ENCODE peak calls at places on chromosomes 3 and 15, in six cellular contexts. One of them, this sample, is unnamed.
A peak's percentile ranks its signal among the peaks of the same experiment; 100 is the strongest.

GRCh38 chr15:92601940-92602593 is 53.5 kb downstream of the FAM174B start:
- DNase-seq in suprapubic skin: peak; percentile 35
- DNase-seq in endothelial cell of umbilical vein: no peak
- DNase-seq in sigmoid colon: no peak
- DNase-seq in IMR-90: no peak
- DNase-seq in uterus: no peak
- DNase-seq in this sample: no peak

GRCh38 chr15:76200083-76200465 is 111.2 kb downstream of the ETFA start:
- DNase-seq in uterus: no peak
- DNase-seq in endothelial cell of umbilical vein: no peak
- DNase-seq in IMR-90: no peak
- DNase-seq in sigmoid colon: peak; percentile 56
- DNase-seq in suprapubic skin: peak; percentile 35
- DNase-seq in this sample: no peak

GRCh38 chr3:189142527-189142926 is 29.2 kb upstream of the TPRG1 start:
- DNase-seq in uterus: no peak
- DNase-seq in endothelial cell of umbilical vein: no peak
- DNase-seq in sigmoid colon: no peak
- DNase-seq in IMR-90: no peak
- DNase-seq in suprapubic skin: no peak
- DNase-seq in this sample: no peak

GRCh38 chr15:83065431-83065830 is 1.6 kb downstream of the BTBD1 start:
- DNase-seq in sigmoid colon: no peak
- DNase-seq in suprapubic skin: no peak
- DNase-seq in uterus: no peak
- DNase-seq in IMR-90: no peak
- DNase-seq in endothelial cell of umbilical vein: peak; percentile 45
- DNase-seq in this sample: no peak

GRCh38 chr3:15345608-15346137 is 13.3 kb upstream of the SH3BP5 start:
- DNase-seq in sigmoid colon: peak; percentile 48
- DNase-seq in suprapubic skin: no peak
- DNase-seq in endothelial cell of umbilical vein: no peak
- DNase-seq in IMR-90: no peak
- DNase-seq in uterus: no peak
- DNase-seq in this sample: no peak

GRCh38 chr3:107412376-107412775 is 35.1 kb downstream of the CCDC54 start:
- DNase-seq in sigmoid colon: peak; percentile 63
- DNase-seq in IMR-90: peak; percentile 49
- DNase-seq in suprapubic skin: no peak
- DNase-seq in endothelial cell of umbilical vein: no peak
- DNase-seq in uterus: peak; percentile 20
- DNase-seq in this sample: no peak

GRCh38 chr15:95558131-95558530 is 772.4 kb upstream of the NR2F2 start:
- DNase-seq in IMR-90: peak; percentile 39
- DNase-seq in endothelial cell of umbilical vein: peak; percentile 70
- DNase-seq in sigmoid colon: no peak
- DNase-seq in suprapubic skin: no peak
- DNase-seq in uterus: no peak
- DNase-seq in this sample: no peak

GRCh38 chr3:38031022-38031994 is 1.9 kb upstream of the PLCD1 start:
- DNase-seq in uterus: no peak
- DNase-seq in endothelial cell of umbilical vein: no peak
- DNase-seq in sigmoid colon: peak; percentile 83
- DNase-seq in IMR-90: no peak
- DNase-seq in suprapubic skin: peak; percentile 80
- DNase-seq in this sample: no peak

GRCh38 chr3:157981819-157982218 is 124.4 kb downstream of the SHOX2 start:
- DNase-seq in sigmoid colon: no peak
- DNase-seq in suprapubic skin: no peak
- DNase-seq in uterus: no peak
- DNase-seq in endothelial cell of umbilical vein: no peak
- DNase-seq in IMR-90: no peak
- DNase-seq in this sample: no peak

DNA sequence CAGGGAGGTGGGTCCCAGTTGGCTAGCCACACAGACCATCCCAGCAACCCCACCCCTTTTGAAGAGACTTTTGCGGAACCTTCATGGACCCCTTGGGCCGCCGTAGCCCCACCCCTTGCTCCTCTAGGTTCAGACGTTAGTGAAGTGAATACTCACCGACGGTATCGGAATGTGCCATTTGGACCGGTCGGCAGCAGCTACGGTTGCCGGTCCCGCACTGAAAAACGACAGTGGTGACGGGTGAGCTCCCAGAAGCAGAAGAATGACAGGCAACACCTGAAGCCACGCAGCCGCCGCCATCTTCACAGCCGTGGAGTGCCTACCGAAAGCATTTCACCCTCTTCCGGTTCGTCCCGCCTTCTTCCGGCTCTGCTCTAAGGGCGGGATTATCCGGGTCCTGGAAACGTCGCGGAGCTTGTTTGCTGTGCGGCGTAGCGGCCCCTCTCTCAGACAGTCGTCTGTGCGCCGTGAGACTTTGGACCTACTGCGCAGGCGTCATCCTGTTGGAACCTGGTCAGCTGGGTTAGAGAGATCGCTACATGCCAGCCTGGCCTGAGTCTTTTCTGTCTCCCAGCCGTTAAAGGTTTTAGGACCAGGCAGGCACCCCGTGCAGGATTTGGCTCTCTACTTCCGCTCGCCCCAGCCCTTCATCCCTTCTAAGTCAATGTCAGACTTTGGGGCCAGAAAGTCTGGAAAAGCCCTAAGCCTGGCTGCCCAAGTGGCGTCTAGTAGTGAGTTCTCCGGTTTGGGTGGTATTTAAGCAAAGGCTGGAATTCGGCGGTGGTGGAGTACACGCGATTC is at the start of the genes GANC and TMEM87A:
- DNase-seq in suprapubic skin: peak; percentile 99
- DNase-seq in IMR-90: peak; percentile 99
- DNase-seq in endothelial cell of umbilical vein: peak; percentile 99
- DNase-seq in sigmoid colon: peak; percentile 99
- DNase-seq in uterus: peak; percentile 97
- DNase-seq in this sample: peak; percentile 84
- TF ChIP-seq POLR2A in suprapubic skin: peak; percentile 78
- TF ChIP-seq POLR2A in IMR-90: peak; percentile 96
- TF ChIP-seq POLR2A in endothelial cell of umbilical vein: peak; percentile 94
- TF ChIP-seq POLR2A in sigmoid colon: peak; percentile 88
- TF ChIP-seq POLR2A in uterus: peak; percentile 84
- TF ChIP-seq POLR2A in this sample: peak; percentile 83

GRCh38 chr3:63960048-63960711 is 48.0 kb upstream of the SCAANT1 start:
- DNase-seq in suprapubic skin: no peak
- DNase-seq in sigmoid colon: no peak
- DNase-seq in endothelial cell of umbilical vein: peak; percentile 86
- DNase-seq in IMR-90: peak; percentile 84
- DNase-seq in uterus: peak; percentile 42
- DNase-seq in this sample: no peak
- TF ChIP-seq CTCF in suprapubic skin: no peak
- TF ChIP-seq CTCF in sigmoid colon: no peak
- TF ChIP-seq CTCF in endothelial cell of umbilical vein: no peak
- TF ChIP-seq CTCF in IMR-90: peak; percentile 22
- TF ChIP-seq CTCF in uterus: no peak
- TF ChIP-seq CTCF in this sample: no peak

GRCh38 chr3:58586776-58587192 is 9.6 kb upstream of the FAM107A start:
- DNase-seq in suprapubic skin: no peak
- DNase-seq in IMR-90: no peak
- DNase-seq in uterus: no peak
- DNase-seq in endothelial cell of umbilical vein: no peak
- DNase-seq in sigmoid colon: no peak
- DNase-seq in this sample: no peak
- H3K4me3 ChIP-seq in suprapubic skin: peak overlapping the region; percentile 23
- H3K4me3 ChIP-seq in IMR-90: no peak overlapping the region
- H3K4me3 ChIP-seq in uterus: no peak overlapping the region
- H3K4me3 ChIP-seq in endothelial cell of umbilical vein: no peak overlapping the region
- H3K4me3 ChIP-seq in sigmoid colon: peak overlapping the region; percentile 17
- H3K4me3 ChIP-seq in this sample: peak overlapping the region; percentile 38

GRCh38 chr3:8338424-8338823 is 163.2 kb upstream of the LMCD1 start:
- DNase-seq in sigmoid colon: no peak
- DNase-seq in uterus: no peak
- DNase-seq in suprapubic skin: no peak
- DNase-seq in endothelial cell of umbilical vein: no peak
- DNase-seq in IMR-90: no peak
- DNase-seq in this sample: no peak
- TF ChIP-seq POLR2A in sigmoid colon: no peak
- TF ChIP-seq POLR2A in uterus: no peak
- TF ChIP-seq POLR2A in suprapubic skin: no peak
- TF ChIP-seq POLR2A in endothelial cell of umbilical vein: no peak
- TF ChIP-seq POLR2A in IMR-90: no peak
- TF ChIP-seq POLR2A in this sample: no peak

GRCh38 chr3:121488628-121489027 is 57.2 kb downstream of the POLQ start:
- DNase-seq in endothelial cell of umbilical vein: no peak
- DNase-seq in IMR-90: no peak
- DNase-seq in uterus: no peak
- DNase-seq in suprapubic skin: no peak
- DNase-seq in sigmoid colon: no peak
- DNase-seq in this sample: no peak
- TF ChIP-seq CTCF in endothelial cell of umbilical vein: no peak
- TF ChIP-seq CTCF in IMR-90: no peak
- TF ChIP-seq CTCF in uterus: no peak
- TF ChIP-seq CTCF in suprapubic skin: no peak
- TF ChIP-seq CTCF in sigmoid colon: no peak
- TF ChIP-seq CTCF in this sample: peak; percentile 19

GRCh38 chr3:56812749-56813655 is 11.3 kb upstream of the ARHGEF3 start:
- DNase-seq in suprapubic skin: no peak
- DNase-seq in IMR-90: no peak
- DNase-seq in sigmoid colon: no peak
- DNase-seq in uterus: no peak
- DNase-seq in endothelial cell of umbilical vein: peak; percentile 71
- DNase-seq in this sample: no peak

GRCh38 chr3:56811545-56812202 is 9.9 kb upstream of the ARHGEF3 start:
- DNase-seq in endothelial cell of umbilical vein: no peak
- DNase-seq in suprapubic skin: no peak
- DNase-seq in uterus: no peak
- DNase-seq in sigmoid colon: no peak
- DNase-seq in IMR-90: no peak
- DNase-seq in this sample: no peak

GRCh38 chr3:56815571-56815970 is 13.8 kb upstream of the ARHGEF3 start:
- DNase-seq in suprapubic skin: no peak
- DNase-seq in uterus: no peak
- DNase-seq in endothelial cell of umbilical vein: no peak
- DNase-seq in IMR-90: no peak
- DNase-seq in sigmoid colon: no peak
- DNase-seq in this sample: no peak

GRCh38 chr3:56816061-56816460 is 14.3 kb upstream of the ARHGEF3 start:
- DNase-seq in endothelial cell of umbilical vein: no peak
- DNase-seq in sigmoid colon: no peak
- DNase-seq in suprapubic skin: no peak
- DNase-seq in uterus: no peak
- DNase-seq in IMR-90: no peak
- DNase-seq in this sample: no peak

DNA sequence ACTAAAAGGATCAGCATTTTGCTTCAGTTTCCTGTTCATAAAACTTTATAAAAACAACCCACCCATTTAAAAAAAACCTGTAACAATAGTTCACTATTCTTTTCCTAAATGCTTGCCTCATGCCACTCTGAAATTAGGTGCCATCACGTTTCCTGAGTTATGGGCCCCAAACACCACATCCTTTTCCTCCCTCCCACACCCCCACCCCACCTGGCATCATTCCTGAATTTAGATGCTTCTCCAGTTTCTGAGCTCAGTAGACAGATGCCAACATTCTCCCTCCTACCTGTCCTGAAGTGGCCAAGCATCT is 11.9 kb upstream of the ARHGEF3 start:
- DNase-seq in sigmoid colon: no peak
- DNase-seq in uterus: no peak
- DNase-seq in endothelial cell of umbilical vein: no peak
- DNase-seq in IMR-90: no peak
- DNase-seq in suprapubic skin: no peak
- DNase-seq in this sample: no peak
- H3K4me3 ChIP-seq in sigmoid colon: no peak overlapping the region
- H3K4me3 ChIP-seq in uterus: no peak overlapping the region
- H3K4me3 ChIP-seq in endothelial cell of umbilical vein: no peak overlapping the region
- H3K4me3 ChIP-seq in IMR-90: no peak overlapping the region
- H3K4me3 ChIP-seq in suprapubic skin: no peak overlapping the region
- H3K4me3 ChIP-seq in this sample: no peak overlapping the region

GRCh38 chr3:17740703-17741102 is 1.7 kb downstream of the TBC1D5 start:
- DNase-seq in IMR-90: peak; percentile 83
- DNase-seq in sigmoid colon: no peak
- DNase-seq in uterus: no peak
- DNase-seq in endothelial cell of umbilical vein: peak; percentile 33
- DNase-seq in suprapubic skin: no peak
- DNase-seq in this sample: no peak
- TF ChIP-seq POLR2A in IMR-90: no peak
- TF ChIP-seq POLR2A in sigmoid colon: no peak
- TF ChIP-seq POLR2A in uterus: no peak
- TF ChIP-seq POLR2A in endothelial cell of umbilical vein: no peak
- TF ChIP-seq POLR2A in suprapubic skin: no peak
- TF ChIP-seq POLR2A in this sample: peak; percentile 16

GRCh38 chr3:184360070-184360833 is 1.2 kb downstream of the CLCN2 start:
- DNase-seq in uterus: no peak
- DNase-seq in IMR-90: no peak
- DNase-seq in endothelial cell of umbilical vein: no peak
- DNase-seq in suprapubic skin: no peak
- DNase-seq in sigmoid colon: no peak
- DNase-seq in this sample: no peak

GRCh38 chr3:184361532-184361931 is at the start of the genes CLCN2 and POLR2H:
- DNase-seq in IMR-90: peak; percentile 33
- DNase-seq in suprapubic skin: peak; percentile 77
- DNase-seq in uterus: peak; percentile 45
- DNase-seq in endothelial cell of umbilical vein: peak; percentile 55
- DNase-seq in sigmoid colon: no peak
- DNase-seq in this sample: no peak

GRCh38 chr3:184360834-184361531 is 422 bp downstream of the CLCN2 start:
- DNase-seq in uterus: no peak
- DNase-seq in suprapubic skin: peak; percentile 73
- DNase-seq in IMR-90: no peak
- DNase-seq in sigmoid colon: no peak
- DNase-seq in endothelial cell of umbilical vein: peak; percentile 18
- DNase-seq in this sample: no peak

GRCh38 chr3:184361932-184362667 is 590 bp downstream of the POLR2H start:
- DNase-seq in endothelial cell of umbilical vein: no peak
- DNase-seq in suprapubic skin: peak; percentile 92
- DNase-seq in IMR-90: peak; percentile 38
- DNase-seq in sigmoid colon: peak; percentile 89
- DNase-seq in uterus: no peak
- DNase-seq in this sample: peak; percentile 15

GRCh38 chr3:184362668-184363540 is 1.4 kb downstream of the POLR2H start:
- DNase-seq in endothelial cell of umbilical vein: peak; percentile 96
- DNase-seq in IMR-90: peak; percentile 97
- DNase-seq in suprapubic skin: peak; percentile 98
- DNase-seq in uterus: peak; percentile 97
- DNase-seq in sigmoid colon: peak; percentile 98
- DNase-seq in this sample: peak; percentile 73
- TF ChIP-seq CTCF in endothelial cell of umbilical vein: peak; percentile 71
- TF ChIP-seq CTCF in IMR-90: peak; percentile 68
- TF ChIP-seq CTCF in suprapubic skin: no peak
- TF ChIP-seq CTCF in uterus: peak; percentile 63
- TF ChIP-seq CTCF in sigmoid colon: peak; percentile 42
- TF ChIP-seq CTCF in this sample: peak; percentile 43

DNA sequence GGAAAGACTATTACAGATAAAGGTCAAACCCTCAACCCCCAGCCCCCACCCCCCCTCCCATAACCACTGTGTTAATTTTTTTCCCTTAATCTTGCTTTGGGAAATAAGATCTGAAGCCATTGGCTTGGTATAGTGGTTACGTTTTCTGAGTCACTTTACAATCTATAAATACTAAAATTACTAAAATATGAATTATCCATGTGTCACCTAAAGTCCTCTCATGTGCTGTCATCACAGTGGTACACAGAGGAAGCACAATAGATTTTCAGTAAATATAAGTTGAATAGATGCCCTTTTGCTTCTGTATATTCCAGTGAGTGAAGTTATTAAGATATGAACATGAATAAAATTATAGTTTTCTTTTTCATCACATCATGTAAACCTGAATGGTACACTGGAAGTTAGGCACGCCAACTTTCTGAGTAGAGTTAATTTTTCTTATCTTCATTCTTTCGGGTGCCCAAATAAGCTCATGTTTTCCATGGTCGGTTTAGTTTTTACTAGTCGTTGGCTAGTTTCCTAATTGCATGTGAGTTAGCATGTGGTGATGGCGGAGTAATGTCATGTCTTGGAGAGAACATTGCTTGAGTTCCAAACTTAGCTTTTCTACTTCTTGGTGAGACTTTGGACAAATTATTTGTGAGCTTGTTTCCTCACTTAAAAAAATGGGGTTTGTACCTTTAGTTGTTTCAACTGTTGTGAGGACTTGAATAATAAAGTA is 11.5 kb downstream of the PPP4R2 start:
- DNase-seq in uterus: no peak
- DNase-seq in endothelial cell of umbilical vein: no peak
- DNase-seq in sigmoid colon: no peak
- DNase-seq in IMR-90: no peak
- DNase-seq in suprapubic skin: no peak
- DNase-seq in this sample: no peak
- H3K4me3 ChIP-seq in uterus: no peak overlapping the region
- H3K4me3 ChIP-seq in endothelial cell of umbilical vein: no peak overlapping the region
- H3K4me3 ChIP-seq in sigmoid colon: no peak overlapping the region
- H3K4me3 ChIP-seq in IMR-90: no peak overlapping the region
- H3K4me3 ChIP-seq in suprapubic skin: no peak overlapping the region
- H3K4me3 ChIP-seq in this sample: no peak overlapping the region

This sample was measured in esophagus squamous epithelium.